ENCODE peak calls at places on chromosomes 16 and 17, in ten cellular contexts. O is upper lobe of right lung, D is astrocyte of the cerebellum, N is BE2C, E is keratinocyte, J is astrocyte of the spinal cord, R is heart left ventricle, G is fibroblast of pulmonary artery, H is AG04449, X is body of pancreas. Q is an unnamed sample.

GRCh38 chr17:44587339-44587738 is 30.1 kb downstream of the FZD2 start:
- DNase-seq in O (peak; percentile 66), D (peak; percentile 66), N (peak; percentile 58), E (peak; percentile 23), J (peak; percentile 86), R (peak; percentile 74), G (peak; percentile 93), H (peak; percentile 86), X (peak; percentile 47), Q (peak; percentile 100)

GRCh38 chr17:63685021-63685420 is 14.9 kb downstream of the LIMD2 start:
- DNase-seq in O (no peak), D (no peak), N (no peak), E (no peak), J (no peak), R (no peak), G (no peak), H (no peak), X (no peak), Q (peak; percentile 32)

GRCh38 chr16:10836174-10836853 is 17.7 kb upstream of the TVP23A start:
- DNase-seq in O (peak; percentile 6), D (no peak), N (no peak), E (no peak), J (no peak), R (no peak), G (no peak), H (no peak), X (no peak), Q (no peak)

GRCh38 chr16:85328665-85329058 is 216.4 kb upstream of the CIBAR2 start:
- DNase-seq in O (no peak), D (no peak), N (peak; percentile 41), E (no peak), J (no peak), R (no peak), G (no peak), H (no peak), X (no peak), Q (no peak)

GRCh38 chr16:29985271-29985811 is 10.1 kb downstream of the HIRIP3 start:
- DNase-seq in O (no peak), D (no peak), N (no peak), E (no peak), J (no peak), R (peak; percentile 18), G (no peak), H (no peak), X (no peak), Q (no peak)

GRCh38 chr17:38558751-38559024 is 47.1 kb downstream of the SRCIN1 start:
- DNase-seq in O (no peak), D (no peak), N (no peak), E (no peak), J (no peak), R (no peak), G (no peak), H (no peak), X (no peak), Q (no peak)

GRCh38 chr17:75566456-75567233 is 21.0 kb upstream of the MYO15B start:
- DNase-seq in O (no peak), D (no peak), N (no peak), E (no peak), J (no peak), R (no peak), G (no peak), H (no peak), X (no peak), Q (no peak)

GRCh38 chr16:2840914-2841313 is 10.8 kb downstream of the ZG16B start:
- DNase-seq in O (peak; percentile 38), D (no peak), N (no peak), E (no peak), J (no peak), R (no peak), G (no peak), H (no peak), X (no peak), Q (no peak)

GRCh38 chr17:33080091-33080490 is 88.4 kb downstream of the SPACA3 start:
- DNase-seq in O (no peak), D (no peak), N (no peak), E (no peak), J (no peak), R (no peak), G (no peak), H (no peak), X (no peak), Q (no peak)

GRCh38 chr16:59635674-59636073 is 901.6 kb upstream of the GOT2 start:
- DNase-seq in O (no peak), D (no peak), N (no peak), E (no peak), J (peak; percentile 47), R (no peak), G (peak; percentile 7), H (peak; percentile 19), X (no peak), Q (peak; percentile 81)

GRCh38 chr17:28446716-28447395 is 26.6 kb upstream of the SLC13A2 start:
- DNase-seq in O (no peak), D (no peak), N (no peak), E (no peak), J (no peak), R (no peak), G (no peak), H (no peak), X (no peak), Q (no peak)

GRCh38 chr17:59381716-59382570 is 50.5 kb downstream of the YPEL2 start:
- DNase-seq in O (no peak), D (no peak), N (no peak), E (no peak), J (no peak), R (peak; percentile 79), G (peak; percentile 39), H (no peak), X (peak; percentile 84), Q (peak; percentile 59)

GRCh38 chr16:165539-166374 is at the start of gene HBM:
- DNase-seq in O (no peak), D (no peak), N (no peak), E (no peak), J (no peak), R (no peak), G (no peak), H (no peak), X (no peak), Q (no peak)

DNA sequence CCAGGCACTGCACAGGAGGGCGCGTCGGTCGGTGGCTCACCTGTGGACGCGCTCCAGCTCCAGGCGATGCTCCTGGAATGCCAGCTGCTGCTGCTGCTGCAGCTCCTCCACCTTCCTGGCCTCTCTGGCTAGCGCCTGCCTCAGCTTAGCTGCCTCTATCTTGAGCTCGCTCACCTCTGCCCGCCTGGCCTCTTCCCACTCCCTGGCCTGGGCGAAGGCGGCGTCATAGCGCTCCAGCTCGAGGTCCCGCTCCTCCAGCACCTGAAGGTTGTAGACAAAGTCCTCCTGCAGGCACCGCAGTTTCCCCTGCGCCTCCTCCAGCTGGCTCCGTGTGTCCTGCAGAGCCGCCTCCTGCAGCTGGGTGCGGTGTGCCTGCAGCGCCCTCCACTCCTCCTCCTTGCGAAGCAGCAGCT is 11.1 kb downstream of the CCDC57 start:
- DNase-seq in O (no peak), D (no peak), N (no peak), E (no peak), J (no peak), R (no peak), G (no peak), H (no peak), X (no peak), Q (no peak)
- H3K4me3 ChIP-seq in O (no peak overlapping the region), D (no peak overlapping the region), N (no peak overlapping the region), E (no peak overlapping the region), J (no peak overlapping the region), R (no peak overlapping the region), G (no peak overlapping the region), H (no peak overlapping the region), X (no peak overlapping the region), Q (no peak overlapping the region)

GRCh38 chr16:83420206-83420760 is 387.5 kb upstream of the HSBP1 start:
- DNase-seq in O (no peak), D (peak; percentile 35), N (no peak), E (no peak), J (peak; percentile 42), R (no peak), G (peak; percentile 71), H (no peak), X (no peak), Q (peak; percentile 13)

GRCh38 chr16:83418565-83418964 is 389.2 kb upstream of the HSBP1 start:
- DNase-seq in O (no peak), D (no peak), N (no peak), E (no peak), J (no peak), R (no peak), G (no peak), H (no peak), X (no peak), Q (no peak)
- TF ChIP-seq CTCF in O (no peak), D (no peak), N (no peak), E (no peak), J (no peak), R (no peak), G (no peak), H (no peak), X (no peak), Q (peak; percentile 12)

GRCh38 chr16:57630931-57631845 is 2.8 kb downstream of the ADGRG1 start:
- DNase-seq in O (no peak), D (no peak), N (no peak), E (no peak), J (no peak), R (no peak), G (no peak), H (no peak), X (no peak), Q (no peak)

GRCh38 chr16:57628008-57628781 is at the start of gene ADGRG1:
- DNase-seq in O (no peak), D (peak; percentile 68), N (peak; percentile 75), E (peak; percentile 84), J (peak; percentile 94), R (peak; percentile 68), G (peak; percentile 97), H (peak; percentile 71), X (peak; percentile 68), Q (peak; percentile 87)

GRCh38 chr16:57628782-57629181 is 352 bp downstream of the ADGRG1 start:
- DNase-seq in O (no peak), D (no peak), N (no peak), E (no peak), J (no peak), R (no peak), G (no peak), H (no peak), X (no peak), Q (no peak)

GRCh38 chr16:57630402-57630787 is 2.0 kb downstream of the ADGRG1 start:
- DNase-seq in O (no peak), D (no peak), N (no peak), E (no peak), J (no peak), R (no peak), G (no peak), H (no peak), X (no peak), Q (no peak)

GRCh38 chr16:57629516-57630401 is 1.3 kb downstream of the ADGRG1 start:
- DNase-seq in O (no peak), D (no peak), N (no peak), E (no peak), J (no peak), R (no peak), G (no peak), H (no peak), X (no peak), Q (no peak)
- H3K4me3 ChIP-seq in O (peak overlapping the region; percentile 43), D (no peak overlapping the region), N (no peak overlapping the region), E (no peak overlapping the region), J (no peak overlapping the region), R (peak overlapping the region; percentile 61), G (no peak overlapping the region), H (no peak overlapping the region), X (no peak overlapping the region), Q (no peak overlapping the region)

DNA sequence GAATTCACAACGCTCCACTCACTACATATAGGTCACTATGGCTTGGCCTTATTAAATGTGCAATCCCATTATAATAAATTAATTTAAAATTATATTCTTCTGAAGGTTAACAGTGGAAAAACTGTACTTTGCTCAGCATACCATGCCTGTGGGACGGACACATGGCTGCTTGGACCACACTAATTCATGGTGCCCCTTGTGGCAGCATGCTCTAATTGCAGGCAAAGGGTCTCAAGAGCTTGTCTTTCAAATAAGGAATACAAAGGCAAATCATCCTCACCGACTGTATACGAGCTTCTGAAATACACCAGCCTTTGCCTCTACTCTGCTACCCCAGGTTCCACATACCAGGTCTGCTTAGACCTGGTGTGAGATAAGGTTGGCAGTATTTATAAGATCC is 11.7 kb downstream of the SMPD3 start:
- DNase-seq in O (no peak), D (no peak), N (no peak), E (no peak), J (no peak), R (no peak), G (no peak), H (no peak), X (no peak), Q (no peak)
- TF ChIP-seq CTCF in O (peak; percentile 27), D (peak; percentile 19), N (peak; percentile 67), E (peak; percentile 40), J (peak; percentile 32), R (no peak), G (peak; percentile 19), H (no peak), X (peak; percentile 12), Q (peak; percentile 48)

Q was measured in retinal pigment epithelial cell.